ENCODE peak calls at places on chromosomes 1 and 21, in nine cellular contexts. T is stimulated activated CD4-positive, alpha-beta T cell treated with anti-CD3 and anti-CD28 coated beads, TNF-alpha, amount 100 ng/mL, for 4 hours; P is fibroblast of gingiva; C is lower lobe of right lung; F is RWPE1; S is upper lobe of right lung; D is adipocyte; M is tibial nerve; E is Daoy. X is an unnamed sample.

GRCh38 chr1:87867631-87868030 is 539.0 kb downstream of the LMO4 start:
- DNase-seq in T (no peak), P (peak), C (no peak), F (peak), S (no peak), D (no peak), M (no peak), E (peak), X (no peak)

GRCh38 chr1:42844592-42845140 is 1.7 kb upstream of the ZNF691 start:
- DNase-seq in T (no peak), P (peak), C (no peak), F (no peak), S (no peak), D (peak), M (no peak), E (peak), X (no peak)

GRCh38 chr21:35048706-35049617 is at the start of gene RUNX1:
- DNase-seq in T (no peak), P (peak), C (peak), F (peak), S (peak), D (peak), M (peak), E (peak), X (no peak)

GRCh38 chr1:143611159-143611558 is 360.6 kb downstream of the FAM72C start:
- DNase-seq in T (no peak), P (no peak), C (no peak), F (no peak), S (no peak), D (no peak), M (no peak), E (peak), X (no peak)

GRCh38 chr1:58304584-58304983 is 241.9 kb downstream of the OMA1 start:
- DNase-seq in T (no peak), P (no peak), C (no peak), F (no peak), S (no peak), D (no peak), M (no peak), E (no peak), X (no peak)

GRCh38 chr1:1969953-1970716 is 33.5 kb downstream of the CFAP74 start:
- DNase-seq in T (no peak), P (no peak), C (no peak), F (no peak), S (no peak), D (no peak), M (no peak), E (no peak), X (no peak)

GRCh38 chr21:43190544-43191340 is 21.9 kb downstream of the CRYAA start:
- DNase-seq in T (no peak), P (no peak), C (no peak), F (no peak), S (peak), D (no peak), M (peak), E (no peak), X (no peak)

GRCh38 chr1:28915036-28915895 is 897 bp downstream of the EPB41 start:
- DNase-seq in T (peak), P (peak), C (peak), F (peak), S (no peak), D (peak), M (no peak), E (peak), X (peak)

GRCh38 chr1:206766251-206766856 is 4.2 kb upstream of the IL19 start:
- DNase-seq in T (no peak), P (no peak), C (peak), F (no peak), S (peak), D (peak), M (peak), E (peak), X (no peak)

X was measured in HT-29.